ENCODE peak calls at places on chromosomes 12 and 14, in six cellular contexts. One of them, this sample, is unnamed.

GRCh38 chr14:20530771-20531571 is 25.6 kb downstream of the RNASE10 start:
- DNase-seq in AG08395: peak; percentile 54
- DNase-seq in NCI-H748 treated with DMSO at 0.1 percent for 48 hours: peak; percentile 22
- DNase-seq in stimulated activated CD8-positive, alpha-beta memory T cell treated with anti-CD3 and anti-CD28 coated beads, Interleukin-15, amount 100 ng/mL, for 24 hours: peak; percentile 9
- DNase-seq in GM04503: no peak
- DNase-seq in GM03348: peak; percentile 61
- DNase-seq in this sample: peak; percentile 54

GRCh38 chr14:22797017-22797917 is 18.0 kb downstream of the SLC7A7 start:
- DNase-seq in AG08395: no peak
- DNase-seq in GM03348: no peak
- DNase-seq in stimulated activated CD8-positive, alpha-beta memory T cell treated with anti-CD3 and anti-CD28 coated beads, Interleukin-15, amount 100 ng/mL, for 24 hours: no peak
- DNase-seq in GM04503: no peak
- DNase-seq in NCI-H748 treated with DMSO at 0.1 percent for 48 hours: no peak
- DNase-seq in this sample: no peak

GRCh38 chr12:62676521-62677307 is 210.1 kb downstream of the MON2 start:
- DNase-seq in NCI-H748 treated with DMSO at 0.1 percent for 48 hours: no peak
- DNase-seq in GM03348: no peak
- DNase-seq in AG08395: no peak
- DNase-seq in GM04503: no peak
- DNase-seq in stimulated activated CD8-positive, alpha-beta memory T cell treated with anti-CD3 and anti-CD28 coated beads, Interleukin-15, amount 100 ng/mL, for 24 hours: no peak
- DNase-seq in this sample: no peak

GRCh38 chr12:57840701-57841100 is 5.8 kb downstream of the CTDSP2 start:
- DNase-seq in GM03348: no peak
- DNase-seq in GM04503: no peak
- DNase-seq in NCI-H748 treated with DMSO at 0.1 percent for 48 hours: no peak
- DNase-seq in stimulated activated CD8-positive, alpha-beta memory T cell treated with anti-CD3 and anti-CD28 coated beads, Interleukin-15, amount 100 ng/mL, for 24 hours: no peak
- DNase-seq in AG08395: no peak
- DNase-seq in this sample: peak; percentile 95

GRCh38 chr12:54385251-54385914 is 850 bp upstream of the ZNF385A start:
- DNase-seq in stimulated activated CD8-positive, alpha-beta memory T cell treated with anti-CD3 and anti-CD28 coated beads, Interleukin-15, amount 100 ng/mL, for 24 hours: no peak
- DNase-seq in NCI-H748 treated with DMSO at 0.1 percent for 48 hours: no peak
- DNase-seq in AG08395: no peak
- DNase-seq in GM03348: no peak
- DNase-seq in GM04503: no peak
- DNase-seq in this sample: no peak

GRCh38 chr12:91805031-91805430 is 340.6 kb downstream of the BTG1 start:
- DNase-seq in NCI-H748 treated with DMSO at 0.1 percent for 48 hours: no peak
- DNase-seq in AG08395: no peak
- DNase-seq in GM04503: no peak
- DNase-seq in stimulated activated CD8-positive, alpha-beta memory T cell treated with anti-CD3 and anti-CD28 coated beads, Interleukin-15, amount 100 ng/mL, for 24 hours: no peak
- DNase-seq in GM03348: no peak
- DNase-seq in this sample: no peak

GRCh38 chr14:75334191-75335051 is 55.8 kb downstream of the FOS start:
- DNase-seq in stimulated activated CD8-positive, alpha-beta memory T cell treated with anti-CD3 and anti-CD28 coated beads, Interleukin-15, amount 100 ng/mL, for 24 hours: peak; percentile 6
- DNase-seq in GM04503: no peak
- DNase-seq in NCI-H748 treated with DMSO at 0.1 percent for 48 hours: no peak
- DNase-seq in GM03348: peak; percentile 25
- DNase-seq in AG08395: no peak
- DNase-seq in this sample: no peak

GRCh38 chr12:63928305-63928704 is 83.8 kb downstream of the SRGAP1 start:
- DNase-seq in GM03348: no peak
- DNase-seq in stimulated activated CD8-positive, alpha-beta memory T cell treated with anti-CD3 and anti-CD28 coated beads, Interleukin-15, amount 100 ng/mL, for 24 hours: no peak
- DNase-seq in AG08395: no peak
- DNase-seq in GM04503: no peak
- DNase-seq in NCI-H748 treated with DMSO at 0.1 percent for 48 hours: no peak
- DNase-seq in this sample: no peak

GRCh38 chr14:96062506-96062905 is 23.3 kb downstream of the C14orf132 start:
- DNase-seq in AG08395: no peak
- DNase-seq in GM03348: no peak
- DNase-seq in stimulated activated CD8-positive, alpha-beta memory T cell treated with anti-CD3 and anti-CD28 coated beads, Interleukin-15, amount 100 ng/mL, for 24 hours: no peak
- DNase-seq in NCI-H748 treated with DMSO at 0.1 percent for 48 hours: no peak
- DNase-seq in GM04503: no peak
- DNase-seq in this sample: no peak

GRCh38 chr12:104288635-104289258 is 14.8 kb upstream of the EID3 start:
- DNase-seq in NCI-H748 treated with DMSO at 0.1 percent for 48 hours: peak; percentile 78
- DNase-seq in stimulated activated CD8-positive, alpha-beta memory T cell treated with anti-CD3 and anti-CD28 coated beads, Interleukin-15, amount 100 ng/mL, for 24 hours: peak; percentile 61
- DNase-seq in GM03348: peak; percentile 83
- DNase-seq in GM04503: peak; percentile 27
- DNase-seq in AG08395: peak; percentile 74
- DNase-seq in this sample: peak; percentile 78

GRCh38 chr14:22819191-22819988 is 4.2 kb upstream of the SLC7A7 start:
- DNase-seq in GM03348: peak; percentile 68
- DNase-seq in GM04503: peak; percentile 60
- DNase-seq in NCI-H748 treated with DMSO at 0.1 percent for 48 hours: no peak
- DNase-seq in AG08395: peak; percentile 75
- DNase-seq in stimulated activated CD8-positive, alpha-beta memory T cell treated with anti-CD3 and anti-CD28 coated beads, Interleukin-15, amount 100 ng/mL, for 24 hours: no peak
- DNase-seq in this sample: peak; percentile 63

GRCh38 chr12:108939594-108939993 is 59.7 kb downstream of the DAO start:
- DNase-seq in AG08395: no peak
- DNase-seq in stimulated activated CD8-positive, alpha-beta memory T cell treated with anti-CD3 and anti-CD28 coated beads, Interleukin-15, amount 100 ng/mL, for 24 hours: no peak
- DNase-seq in NCI-H748 treated with DMSO at 0.1 percent for 48 hours: peak; percentile 1
- DNase-seq in GM03348: no peak
- DNase-seq in GM04503: no peak
- DNase-seq in this sample: no peak

GRCh38 chr14:88919502-88919901 is 95.1 kb downstream of the TTC8 start:
- DNase-seq in GM04503: no peak
- DNase-seq in GM03348: no peak
- DNase-seq in AG08395: no peak
- DNase-seq in NCI-H748 treated with DMSO at 0.1 percent for 48 hours: no peak
- DNase-seq in stimulated activated CD8-positive, alpha-beta memory T cell treated with anti-CD3 and anti-CD28 coated beads, Interleukin-15, amount 100 ng/mL, for 24 hours: no peak
- DNase-seq in this sample: no peak

GRCh38 chr12:109718390-109718789 is 4.8 kb downstream of the FAM222A start:
- DNase-seq in stimulated activated CD8-positive, alpha-beta memory T cell treated with anti-CD3 and anti-CD28 coated beads, Interleukin-15, amount 100 ng/mL, for 24 hours: no peak
- DNase-seq in GM03348: no peak
- DNase-seq in AG08395: no peak
- DNase-seq in GM04503: no peak
- DNase-seq in NCI-H748 treated with DMSO at 0.1 percent for 48 hours: peak; percentile 44
- DNase-seq in this sample: no peak

GRCh38 chr12:58969227-58969626 is 48.9 kb upstream of the LRIG3 start:
- DNase-seq in stimulated activated CD8-positive, alpha-beta memory T cell treated with anti-CD3 and anti-CD28 coated beads, Interleukin-15, amount 100 ng/mL, for 24 hours: no peak
- DNase-seq in AG08395: no peak
- DNase-seq in GM04503: peak; percentile 14
- DNase-seq in GM03348: no peak
- DNase-seq in NCI-H748 treated with DMSO at 0.1 percent for 48 hours: no peak
- DNase-seq in this sample: no peak

GRCh38 chr14:102554835-102555819 is 37.3 kb upstream of the RCOR1 start:
- DNase-seq in GM04503: no peak
- DNase-seq in GM03348: peak; percentile 67
- DNase-seq in AG08395: peak; percentile 35
- DNase-seq in stimulated activated CD8-positive, alpha-beta memory T cell treated with anti-CD3 and anti-CD28 coated beads, Interleukin-15, amount 100 ng/mL, for 24 hours: no peak
- DNase-seq in NCI-H748 treated with DMSO at 0.1 percent for 48 hours: peak; percentile 14
- DNase-seq in this sample: no peak

GRCh38 chr14:72892103-72892878 is 1.6 kb downstream of the DPF3 start:
- DNase-seq in AG08395: no peak
- DNase-seq in NCI-H748 treated with DMSO at 0.1 percent for 48 hours: no peak
- DNase-seq in GM03348: peak; percentile 40
- DNase-seq in stimulated activated CD8-positive, alpha-beta memory T cell treated with anti-CD3 and anti-CD28 coated beads, Interleukin-15, amount 100 ng/mL, for 24 hours: no peak
- DNase-seq in GM04503: no peak
- DNase-seq in this sample: peak; percentile 26

GRCh38 chr14:55097894-55098560 is 31.0 kb upstream of the LGALS3 start:
- DNase-seq in AG08395: no peak
- DNase-seq in NCI-H748 treated with DMSO at 0.1 percent for 48 hours: no peak
- DNase-seq in GM04503: no peak
- DNase-seq in GM03348: no peak
- DNase-seq in stimulated activated CD8-positive, alpha-beta memory T cell treated with anti-CD3 and anti-CD28 coated beads, Interleukin-15, amount 100 ng/mL, for 24 hours: no peak
- DNase-seq in this sample: no peak

GRCh38 chr14:73265721-73266046 is 28.4 kb downstream of the PAPLN start:
- DNase-seq in stimulated activated CD8-positive, alpha-beta memory T cell treated with anti-CD3 and anti-CD28 coated beads, Interleukin-15, amount 100 ng/mL, for 24 hours: no peak
- DNase-seq in GM04503: no peak
- DNase-seq in NCI-H748 treated with DMSO at 0.1 percent for 48 hours: no peak
- DNase-seq in AG08395: no peak
- DNase-seq in GM03348: no peak
- DNase-seq in this sample: no peak

GRCh38 chr14:87152701-87153100 is 840.3 kb downstream of the GALC start:
- DNase-seq in GM04503: no peak
- DNase-seq in GM03348: no peak
- DNase-seq in stimulated activated CD8-positive, alpha-beta memory T cell treated with anti-CD3 and anti-CD28 coated beads, Interleukin-15, amount 100 ng/mL, for 24 hours: no peak
- DNase-seq in AG08395: no peak
- DNase-seq in NCI-H748 treated with DMSO at 0.1 percent for 48 hours: no peak
- DNase-seq in this sample: no peak